ENCODE peak calls at places on chromosomes 6 and 20, in four cellular contexts. X, G, T and I are unnamed samples.

GRCh38 chr20:50731930-50732690 is 730 bp downstream of the PARD6B start:
- DNase-seq in X (no peak), G (peak), T (no peak), I (no peak)

GRCh38 chr6:109579361-109579760 is 96.3 kb upstream of the ZBTB24 start:
- DNase-seq in X (peak), G (no peak), T (no peak), I (peak)

GRCh38 chr6:116557863-116558262 is 4.3 kb downstream of the CALHM4 start:
- DNase-seq in X (no peak), G (peak), T (peak), I (no peak)

GRCh38 chr20:46683939-46684750 is 5.1 kb downstream of the TP53RK start:
- DNase-seq in X (no peak), G (peak), T (peak), I (no peak)

GRCh38 chr6:54248319-54248718 is 59.9 kb upstream of the TINAG start:
- DNase-seq in X (no peak), G (no peak), T (no peak), I (peak)

GRCh38 chr20:59015812-59016711 is 3.2 kb upstream of the TUBB1 start:
- DNase-seq in X (no peak), G (no peak), T (no peak), I (no peak)

GRCh38 chr20:24942679-24943078 is 6.4 kb upstream of the CST7 start:
- DNase-seq in X (no peak), G (no peak), T (no peak), I (no peak)

GRCh38 chr6:1382883-1383728 is 6.3 kb upstream of the FOXF2 start:
- DNase-seq in X (peak), G (peak), T (no peak), I (no peak)

GRCh38 chr6:112286010-112286409 is 31.6 kb upstream of the LAMA4 start:
- DNase-seq in X (peak), G (no peak), T (no peak), I (no peak)

GRCh38 chr6:3326179-3326971 is 67.6 kb downstream of the PSMG4 start:
- DNase-seq in X (no peak), G (no peak), T (no peak), I (no peak)

GRCh38 chr6:71080151-71080550 is 123.3 kb upstream of the B3GAT2 start:
- DNase-seq in X (no peak), G (peak), T (no peak), I (no peak)

GRCh38 chr6:65071480-65071879 is 635.5 kb downstream of the EYS start:
- DNase-seq in X (no peak), G (no peak), T (no peak), I (no peak)

GRCh38 chr6:126285871-126286270 is 54.0 kb upstream of the CENPW start:
- DNase-seq in X (no peak), G (no peak), T (no peak), I (no peak)

GRCh38 chr6:24489881-24490280 is 503 bp upstream of the GPLD1 start:
- DNase-seq in X (no peak), G (peak), T (no peak), I (peak)

GRCh38 chr6:51200676-51201075 is 382.0 kb downstream of the TFAP2B start:
- DNase-seq in X (no peak), G (no peak), T (no peak), I (no peak)

GRCh38 chr6:163986313-163986712 is 571.8 kb downstream of the QKI start:
- DNase-seq in X (no peak), G (peak), T (no peak), I (no peak)

GRCh38 chr6:1849686-1850580 is 240.2 kb downstream of the FOXC1 start:
- DNase-seq in X (no peak), G (peak), T (no peak), I (peak)

GRCh38 chr20:8305449-8305978 is 173.4 kb downstream of the PLCB1 start:
- DNase-seq in X (peak), G (peak), T (peak), I (peak)

GRCh38 chr6:125306756-125307149 is 5.0 kb upstream of the HDDC2 start:
- DNase-seq in X (no peak), G (no peak), T (no peak), I (no peak)

GRCh38 chr20:49452011-49452482 is 30.4 kb downstream of the KCNB1 start:
- DNase-seq in X (no peak), G (peak), T (no peak), I (no peak)

GRCh38 chr6:33414592-33415271 is 3.2 kb downstream of the CUTA start:
- DNase-seq in X (no peak), G (peak), T (no peak), I (peak)